ENCODE peak calls at places on chromosomes 6 and 20, in five cellular contexts. N is HepG2, F is H1, K is GM12878, B is K562. I is an unnamed sample.

GRCh38 chr6:139690007-139690406 is 315.6 kb upstream of the CITED2 start:
- DNase-seq in F (no peak), B (no peak), K (no peak), N (no peak), I (no peak)

GRCh38 chr6:13026557-13026956 is 301.8 kb downstream of the TBC1D7 start:
- DNase-seq in K (no peak), N (no peak), B (no peak), F (no peak), I (no peak)

GRCh38 chr6:107179004-107179403 is 63.7 kb upstream of the BEND3 start:
- DNase-seq in K (no peak), B (peak), F (no peak), N (no peak), I (peak)

GRCh38 chr6:119318176-119318575 is 31.4 kb downstream of the MAN1A1 start:
- DNase-seq in F (no peak), K (no peak), B (no peak), N (no peak), I (no peak)

GRCh38 chr20:45779011-45779915 is 12.4 kb downstream of the WFDC3 start:
- DNase-seq in K (no peak), B (peak), N (no peak), F (no peak), I (peak)

GRCh38 chr6:108942556-108943492 is 94.6 kb downstream of the ARMC2 start:
- DNase-seq in F (no peak), K (no peak), B (peak), N (no peak), I (no peak)

GRCh38 chr6:85047818-85048217 is 283.4 kb upstream of the TBX18 start:
- DNase-seq in B (no peak), K (no peak), F (no peak), N (no peak), I (no peak)

GRCh38 chr20:38890497-38890818 is 35.8 kb upstream of the FAM83D start:
- DNase-seq in N (no peak), K (no peak), B (no peak), F (no peak), I (no peak)

GRCh38 chr6:144362042-144363018 is 77.2 kb downstream of the UTRN start:
- DNase-seq in F (no peak), B (no peak), K (no peak), N (peak), I (no peak)

GRCh38 chr6:152271681-152272464 is 365.3 kb downstream of the SYNE1 start:
- DNase-seq in N (no peak), F (no peak), K (peak), B (no peak), I (no peak)

GRCh38 chr6:106609699-106610098 is 19.6 kb downstream of the RTN4IP1 start:
- DNase-seq in B (peak), N (peak), F (no peak), K (no peak), I (peak)

GRCh38 chr6:44050872-44051421 is 76.3 kb downstream of the MRPL14 start:
- DNase-seq in N (no peak), B (no peak), F (no peak), K (no peak), I (no peak)

GRCh38 chr6:53524455-53524815 is 20.5 kb downstream of the GCLC start:
- DNase-seq in N (no peak), F (no peak), B (no peak), K (no peak), I (no peak)
- TF ChIP-seq SRF in N (no peak), F (no peak), B (no peak), K (no peak), I (no peak)

GRCh38 chr20:41508335-41508734 is 109.8 kb downstream of the CHD6 start:
- DNase-seq in K (no peak), N (no peak), B (no peak), F (no peak), I (no peak)
- TF ChIP-seq SRF in K (no peak), N (no peak), B (no peak), F (no peak), I (no peak)

DNA sequence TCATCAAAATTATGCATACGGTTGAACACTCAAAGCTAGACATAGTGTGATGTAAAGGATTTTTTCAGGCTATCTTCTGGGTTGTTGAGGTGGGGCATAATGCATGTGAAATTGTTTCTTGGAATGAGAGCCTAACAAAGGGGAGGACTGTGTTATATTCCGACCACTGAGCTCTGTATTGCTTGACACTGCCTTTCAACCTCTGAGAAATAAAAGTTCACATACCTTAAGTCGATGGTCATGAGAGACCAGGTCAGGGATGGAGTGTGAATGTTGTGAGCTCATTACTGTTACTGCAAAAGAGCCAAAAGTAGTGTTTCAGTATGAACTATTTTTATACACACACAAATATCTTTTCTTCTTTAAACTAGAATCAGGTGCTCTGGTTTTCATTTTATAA is 5.0 kb downstream of the PFDN4 start:
- DNase-seq in F (no peak), B (no peak), K (no peak), N (no peak), I (no peak)
- TF ChIP-seq SRF in F (no peak), B (no peak), K (no peak), N (no peak), I (no peak)

GRCh38 chr6:63764318-63764916 is 128.8 kb downstream of the PHF3 start:
- DNase-seq in B (peak), K (peak), F (no peak), N (peak), I (peak)
- TF ChIP-seq SRF in B (no peak), K (no peak), F (no peak), N (no peak), I (no peak)

GRCh38 chr6:33207569-33208088 is 671 bp upstream of the RING1 start:
- DNase-seq in N (no peak), B (peak), K (no peak), F (peak), I (no peak)
- TF ChIP-seq SRF in N (no peak), B (peak), K (no peak), F (no peak), I (no peak)

GRCh38 chr6:83216806-83217205 is 23.6 kb downstream of the RWDD2A start:
- DNase-seq in K (no peak), N (no peak), F (no peak), B (no peak), I (no peak)

GRCh38 chr6:83226517-83226916 is 33.4 kb downstream of the RWDD2A start:
- DNase-seq in K (no peak), B (no peak), N (no peak), F (no peak), I (no peak)

GRCh38 chr6:83220121-83220520 is 27.0 kb downstream of the RWDD2A start:
- DNase-seq in B (no peak), F (no peak), N (no peak), K (no peak), I (no peak)

GRCh38 chr6:83221886-83222479 is 28.8 kb downstream of the RWDD2A start:
- DNase-seq in F (no peak), N (peak), K (no peak), B (peak), I (peak)

DNA sequence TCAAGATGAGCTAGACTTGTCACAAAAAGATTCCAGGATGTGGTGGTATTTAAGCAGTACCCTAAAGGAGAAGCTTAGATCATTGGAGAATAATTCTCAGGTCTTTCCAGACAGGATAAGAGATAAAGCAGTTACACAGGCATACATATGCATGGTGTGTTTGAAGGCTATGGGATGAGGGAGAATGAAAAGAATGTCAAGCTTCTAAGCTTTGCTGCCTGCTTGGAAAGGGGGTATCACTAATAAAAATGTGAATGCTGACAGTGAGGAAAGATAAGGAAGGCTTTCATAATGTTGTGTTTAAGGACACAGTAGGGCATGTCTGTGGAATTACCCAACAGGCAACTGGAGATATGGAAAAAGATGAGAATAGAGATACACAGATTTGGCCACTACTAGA is 28.1 kb downstream of the RWDD2A start:
- DNase-seq in N (no peak), B (no peak), K (no peak), F (no peak), I (no peak)
- TF ChIP-seq SRF in N (no peak), B (no peak), K (no peak), F (no peak), I (no peak)

DNA sequence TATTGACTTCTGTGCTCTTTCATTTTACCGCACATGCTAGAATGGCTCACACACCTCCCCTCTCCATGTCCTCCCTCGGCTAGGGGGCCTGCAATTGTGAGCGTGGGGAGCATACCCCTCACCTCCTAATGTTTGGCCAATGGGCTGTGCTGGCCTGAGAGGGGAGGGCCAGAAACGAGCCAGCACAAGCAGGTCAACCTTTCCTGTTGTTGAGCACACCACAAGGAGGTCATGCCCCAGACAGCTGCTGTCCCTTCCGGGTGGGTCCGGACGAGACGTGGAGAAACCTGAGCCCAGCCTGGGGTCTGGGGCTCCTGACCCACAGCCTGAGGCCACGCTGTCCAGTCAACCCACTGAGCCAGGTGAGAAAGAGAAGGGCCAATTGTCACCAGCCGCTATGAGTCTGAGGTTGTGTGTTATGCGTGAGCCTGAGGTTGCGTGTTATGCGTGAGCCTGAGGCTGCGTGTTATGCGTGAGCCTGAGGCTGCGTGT is 77.4 kb downstream of the TTLL2 start:
- DNase-seq in K (no peak), N (no peak), B (no peak), F (no peak), I (no peak)
- TF ChIP-seq SRF in K (no peak), N (no peak), B (no peak), F (no peak), I (no peak)